ENCODE peak calls at places on chromosomes 1 and 21, in six cellular contexts. One of them, this sample, is unnamed.

GRCh38 chr21:37072988-37073416 is at the start of the genes PIGP and TTC3:
- DNase-seq in nephron progenitor cell: peak; percentile 99
- DNase-seq in T-cell: peak; percentile 95
- DNase-seq in NCI-H2081: peak; percentile 91
- DNase-seq in SHP77: peak; percentile 88
- DNase-seq in lower leg skin: peak; percentile 92
- DNase-seq in this sample: peak; percentile 95

GRCh38 chr1:226995064-226995965 is 55.2 kb downstream of the COQ8A start:
- DNase-seq in nephron progenitor cell: no peak
- DNase-seq in SHP77: no peak
- DNase-seq in lower leg skin: no peak
- DNase-seq in T-cell: no peak
- DNase-seq in NCI-H2081: no peak
- DNase-seq in this sample: no peak

GRCh38 chr21:29829514-29830255 is 110.1 kb downstream of the GRIK1 start:
- DNase-seq in SHP77: no peak
- DNase-seq in T-cell: no peak
- DNase-seq in lower leg skin: no peak
- DNase-seq in NCI-H2081: no peak
- DNase-seq in nephron progenitor cell: no peak
- DNase-seq in this sample: no peak

GRCh38 chr1:43716559-43717281 is 9.4 kb downstream of the ST3GAL3 start:
- DNase-seq in NCI-H2081: no peak
- DNase-seq in nephron progenitor cell: no peak
- DNase-seq in lower leg skin: no peak
- DNase-seq in SHP77: no peak
- DNase-seq in T-cell: no peak
- DNase-seq in this sample: no peak

GRCh38 chr1:85297855-85298629 is 21.6 kb upstream of the BCL10 start:
- DNase-seq in NCI-H2081: peak; percentile 74
- DNase-seq in T-cell: peak; percentile 10
- DNase-seq in lower leg skin: no peak
- DNase-seq in SHP77: no peak
- DNase-seq in nephron progenitor cell: no peak
- DNase-seq in this sample: no peak

GRCh38 chr1:157994704-157995540 is 1.5 kb downstream of the KIRREL1 start:
- DNase-seq in T-cell: no peak
- DNase-seq in SHP77: no peak
- DNase-seq in NCI-H2081: no peak
- DNase-seq in lower leg skin: peak; percentile 24
- DNase-seq in nephron progenitor cell: no peak
- DNase-seq in this sample: no peak

GRCh38 chr1:40753142-40753882 is 30.3 kb upstream of the KCNQ4 start:
- DNase-seq in SHP77: no peak
- DNase-seq in T-cell: no peak
- DNase-seq in nephron progenitor cell: no peak
- DNase-seq in lower leg skin: no peak
- DNase-seq in NCI-H2081: no peak
- DNase-seq in this sample: no peak

GRCh38 chr1:3731543-3731942 is 20.7 kb upstream of the CCDC27 start:
- DNase-seq in T-cell: no peak
- DNase-seq in SHP77: no peak
- DNase-seq in NCI-H2081: no peak
- DNase-seq in nephron progenitor cell: no peak
- DNase-seq in lower leg skin: no peak
- DNase-seq in this sample: no peak

GRCh38 chr1:56185493-56185892 is 393.9 kb downstream of the PLPP3 start:
- DNase-seq in nephron progenitor cell: peak; percentile 18
- DNase-seq in SHP77: no peak
- DNase-seq in T-cell: no peak
- DNase-seq in lower leg skin: no peak
- DNase-seq in NCI-H2081: no peak
- DNase-seq in this sample: no peak

GRCh38 chr1:244439391-244440032 is 12.2 kb downstream of the ADSS2 start:
- DNase-seq in nephron progenitor cell: no peak
- DNase-seq in lower leg skin: no peak
- DNase-seq in NCI-H2081: no peak
- DNase-seq in SHP77: no peak
- DNase-seq in T-cell: no peak
- DNase-seq in this sample: no peak

GRCh38 chr1:10788592-10789006 is 7.8 kb downstream of the CASZ1 start:
- DNase-seq in lower leg skin: no peak
- DNase-seq in T-cell: no peak
- DNase-seq in nephron progenitor cell: peak; percentile 44
- DNase-seq in SHP77: no peak
- DNase-seq in NCI-H2081: peak; percentile 22
- DNase-seq in this sample: no peak

GRCh38 chr1:204321665-204322064 is 38.1 kb downstream of the PLEKHA6 start:
- DNase-seq in T-cell: no peak
- DNase-seq in NCI-H2081: no peak
- DNase-seq in lower leg skin: no peak
- DNase-seq in SHP77: no peak
- DNase-seq in nephron progenitor cell: no peak
- DNase-seq in this sample: no peak

GRCh38 chr1:12505639-12506311 is 112.2 kb downstream of the DHRS3 start:
- DNase-seq in nephron progenitor cell: no peak
- DNase-seq in T-cell: no peak
- DNase-seq in NCI-H2081: no peak
- DNase-seq in SHP77: no peak
- DNase-seq in lower leg skin: no peak
- DNase-seq in this sample: no peak

GRCh38 chr1:25895365-25895990 is 10.7 kb downstream of the STMN1 start:
- DNase-seq in nephron progenitor cell: peak; percentile 90
- DNase-seq in lower leg skin: peak; percentile 85
- DNase-seq in T-cell: peak; percentile 88
- DNase-seq in SHP77: peak; percentile 69
- DNase-seq in NCI-H2081: peak; percentile 83
- DNase-seq in this sample: peak; percentile 95

GRCh38 chr1:167273027-167273800 is 52.5 kb downstream of the POU2F1 start:
- DNase-seq in SHP77: no peak
- DNase-seq in T-cell: no peak
- DNase-seq in NCI-H2081: no peak
- DNase-seq in nephron progenitor cell: no peak
- DNase-seq in lower leg skin: no peak
- DNase-seq in this sample: no peak

GRCh38 chr1:244074559-244075171 is 23.6 kb downstream of the ZBTB18 start:
- DNase-seq in NCI-H2081: no peak
- DNase-seq in lower leg skin: no peak
- DNase-seq in T-cell: peak; percentile 69
- DNase-seq in nephron progenitor cell: no peak
- DNase-seq in SHP77: no peak
- DNase-seq in this sample: peak; percentile 69

GRCh38 chr1:77100870-77101269 is 118.4 kb downstream of the PIGK start:
- DNase-seq in NCI-H2081: no peak
- DNase-seq in nephron progenitor cell: no peak
- DNase-seq in lower leg skin: no peak
- DNase-seq in T-cell: no peak
- DNase-seq in SHP77: no peak
- DNase-seq in this sample: no peak

GRCh38 chr1:205191617-205192016 is 19.9 kb downstream of the DSTYK start:
- DNase-seq in nephron progenitor cell: no peak
- DNase-seq in lower leg skin: no peak
- DNase-seq in T-cell: no peak
- DNase-seq in SHP77: no peak
- DNase-seq in NCI-H2081: no peak
- DNase-seq in this sample: no peak

GRCh38 chr1:113369040-113369439 is 21.3 kb upstream of the MAGI3 start:
- DNase-seq in NCI-H2081: no peak
- DNase-seq in nephron progenitor cell: no peak
- DNase-seq in SHP77: no peak
- DNase-seq in lower leg skin: no peak
- DNase-seq in T-cell: no peak
- DNase-seq in this sample: no peak

GRCh38 chr1:31501505-31501904 is 74.8 kb upstream of the TINAGL1 start:
- DNase-seq in lower leg skin: no peak
- DNase-seq in nephron progenitor cell: no peak
- DNase-seq in T-cell: no peak
- DNase-seq in NCI-H2081: no peak
- DNase-seq in SHP77: no peak
- DNase-seq in this sample: no peak

GRCh38 chr1:4973341-4973740 is 318.9 kb downstream of the AJAP1 start:
- DNase-seq in SHP77: no peak
- DNase-seq in T-cell: no peak
- DNase-seq in NCI-H2081: no peak
- DNase-seq in lower leg skin: no peak
- DNase-seq in nephron progenitor cell: no peak
- DNase-seq in this sample: no peak

GRCh38 chr1:225812488-225813249 is 2.7 kb downstream of the EPHX1 start:
- DNase-seq in SHP77: no peak
- DNase-seq in T-cell: no peak
- DNase-seq in nephron progenitor cell: no peak
- DNase-seq in NCI-H2081: no peak
- DNase-seq in lower leg skin: no peak
- DNase-seq in this sample: no peak

GRCh38 chr1:145983959-145984830 is 12.2 kb downstream of the TXNIP start:
- DNase-seq in NCI-H2081: no peak
- DNase-seq in lower leg skin: no peak
- DNase-seq in SHP77: no peak
- DNase-seq in nephron progenitor cell: no peak
- DNase-seq in T-cell: no peak
- DNase-seq in this sample: peak; percentile 79

GRCh38 chr1:202700061-202700460 is 10.2 kb downstream of the SYT2 start:
- DNase-seq in T-cell: no peak
- DNase-seq in SHP77: no peak
- DNase-seq in NCI-H2081: no peak
- DNase-seq in nephron progenitor cell: no peak
- DNase-seq in lower leg skin: no peak
- DNase-seq in this sample: no peak

GRCh38 chr1:183023601-183024351 is 556 bp downstream of the LAMC1 start:
- DNase-seq in lower leg skin: peak; percentile 46
- DNase-seq in T-cell: peak; percentile 5
- DNase-seq in nephron progenitor cell: peak; percentile 64
- DNase-seq in SHP77: peak; percentile 74
- DNase-seq in NCI-H2081: peak; percentile 86
- DNase-seq in this sample: peak; percentile 76

GRCh38 chr1:18157352-18157751 is 49.8 kb downstream of the IGSF21 start:
- DNase-seq in SHP77: no peak
- DNase-seq in nephron progenitor cell: no peak
- DNase-seq in lower leg skin: no peak
- DNase-seq in T-cell: no peak
- DNase-seq in NCI-H2081: no peak
- DNase-seq in this sample: no peak

This sample was measured in Peyer's patch.